ENCODE peak calls at places on chromosome 16, in four cellular contexts. L is fibroblast of lung, M is epithelial cell of esophagus, W is HFF-Myc. D is an unnamed sample.
A peak's percentile ranks its signal among the peaks of the same experiment; 100 is the strongest.

GRCh38 chr16:67459066-67459857 is 21.7 kb downstream of the ATP6V0D1 start:
- DNase-seq in L (no peak), W (no peak), M (no peak), D (no peak)

GRCh38 chr16:80038566-80038965 is 438.0 kb upstream of the MAF start:
- DNase-seq in M (no peak), L (no peak), W (no peak), D (no peak)

GRCh38 chr16:6967796-6968195 is 364.8 kb upstream of the RBFOX1 start:
- DNase-seq in W (no peak), M (no peak), L (no peak), D (no peak)

GRCh38 chr16:86022381-86022960 is 123.5 kb downstream of the IRF8 start:
- DNase-seq in L (no peak), M (no peak), W (no peak), D (no peak)

GRCh38 chr16:57071840-57072541 is 20.4 kb upstream of the CPNE2 start:
- DNase-seq in M (peak; percentile 76), W (peak; percentile 17), L (peak; percentile 71), D (peak; percentile 67)

GRCh38 chr16:81786321-81786720 is 7.2 kb downstream of the PLCG2 start:
- DNase-seq in W (no peak), M (peak; percentile 87), L (peak; percentile 57), D (peak; percentile 15)

GRCh38 chr16:11501583-11502138 is 85.1 kb downstream of the LITAF start:
- DNase-seq in W (no peak), L (no peak), M (no peak), D (no peak)

GRCh38 chr16:31094088-31094423 is 541 bp downstream of the VKORC1 start:
- DNase-seq in L (peak; percentile 7), M (peak; percentile 16), W (no peak), D (no peak)

GRCh38 chr16:14496786-14497185 is 133.3 kb downstream of the PARN start:
- DNase-seq in L (no peak), W (no peak), M (no peak), D (no peak)

GRCh38 chr16:30904114-30904780 is 7.8 kb downstream of the CTF1 start:
- DNase-seq in L (no peak), M (no peak), W (no peak), D (no peak)

DNA sequence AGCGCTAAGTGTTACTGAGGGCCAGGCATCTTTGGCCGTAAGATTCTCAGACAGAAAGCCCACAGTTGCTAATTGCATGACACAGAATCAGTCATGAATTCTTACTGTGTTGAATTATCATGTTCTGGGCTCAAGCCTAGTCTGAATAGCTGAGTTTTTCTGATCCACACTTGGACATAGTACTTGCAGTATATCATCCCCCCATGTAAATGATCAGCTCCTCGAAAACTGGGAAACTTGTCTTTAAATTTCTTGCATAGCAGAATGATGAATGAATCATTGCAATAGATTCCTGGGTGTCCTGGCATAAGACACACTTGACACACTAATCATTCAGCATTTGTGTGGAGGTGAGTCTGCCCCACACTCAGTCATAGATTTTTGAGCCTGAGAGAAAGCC is 2.2 kb downstream of the MLYCD start:
- DNase-seq in M (peak; percentile 29), L (peak; percentile 61), W (no peak), D (peak; percentile 29)
- H3K4me3 ChIP-seq in M (no peak overlapping the region), L (no peak overlapping the region), W (no peak overlapping the region), D (no peak overlapping the region)

DNA sequence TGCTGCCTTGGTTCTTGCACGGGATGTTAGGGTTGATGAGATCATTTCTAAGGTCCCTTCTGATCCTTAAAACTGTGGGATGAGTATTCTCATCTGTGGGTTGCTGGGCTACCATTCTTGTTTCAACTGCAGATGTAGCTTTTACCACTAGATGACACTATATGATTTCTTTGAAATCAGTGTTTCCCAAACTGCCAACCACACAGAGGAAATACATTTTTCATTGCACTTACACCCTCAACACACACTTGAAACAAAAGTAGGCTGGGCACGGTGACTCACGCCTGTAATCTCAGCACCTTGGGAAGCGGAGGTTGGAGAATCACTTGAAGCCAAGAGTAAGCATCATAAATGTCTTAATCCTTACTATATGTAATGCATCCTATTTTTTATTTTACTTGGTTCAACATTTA is 15.3 kb downstream of the LCMT1 start:
- DNase-seq in W (peak; percentile 75), M (peak; percentile 95), L (peak; percentile 94), D (peak; percentile 89)
- TF ChIP-seq CTCF in W (peak; percentile 77), M (peak; percentile 77), L (peak; percentile 68), D (peak; percentile 74)

GRCh38 chr16:54587176-54587515 is 300.6 kb upstream of the IRX3 start:
- DNase-seq in M (no peak), L (no peak), W (no peak), D (no peak)

GRCh38 chr16:54588026-54588425 is 301.4 kb upstream of the IRX3 start:
- DNase-seq in W (no peak), M (no peak), L (no peak), D (no peak)

GRCh38 chr16:54589326-54589725 is 302.7 kb upstream of the IRX3 start:
- DNase-seq in L (no peak), M (no peak), W (no peak), D (no peak)

GRCh38 chr16:54591816-54592246 is 305.2 kb upstream of the IRX3 start:
- DNase-seq in W (no peak), M (no peak), L (no peak), D (no peak)

GRCh38 chr16:54590836-54591235 is 304.2 kb upstream of the IRX3 start:
- DNase-seq in L (no peak), M (no peak), W (no peak), D (no peak)
- H3K4me3 ChIP-seq in L (no peak overlapping the region), M (no peak overlapping the region), W (no peak overlapping the region), D (no peak overlapping the region)

DNA sequence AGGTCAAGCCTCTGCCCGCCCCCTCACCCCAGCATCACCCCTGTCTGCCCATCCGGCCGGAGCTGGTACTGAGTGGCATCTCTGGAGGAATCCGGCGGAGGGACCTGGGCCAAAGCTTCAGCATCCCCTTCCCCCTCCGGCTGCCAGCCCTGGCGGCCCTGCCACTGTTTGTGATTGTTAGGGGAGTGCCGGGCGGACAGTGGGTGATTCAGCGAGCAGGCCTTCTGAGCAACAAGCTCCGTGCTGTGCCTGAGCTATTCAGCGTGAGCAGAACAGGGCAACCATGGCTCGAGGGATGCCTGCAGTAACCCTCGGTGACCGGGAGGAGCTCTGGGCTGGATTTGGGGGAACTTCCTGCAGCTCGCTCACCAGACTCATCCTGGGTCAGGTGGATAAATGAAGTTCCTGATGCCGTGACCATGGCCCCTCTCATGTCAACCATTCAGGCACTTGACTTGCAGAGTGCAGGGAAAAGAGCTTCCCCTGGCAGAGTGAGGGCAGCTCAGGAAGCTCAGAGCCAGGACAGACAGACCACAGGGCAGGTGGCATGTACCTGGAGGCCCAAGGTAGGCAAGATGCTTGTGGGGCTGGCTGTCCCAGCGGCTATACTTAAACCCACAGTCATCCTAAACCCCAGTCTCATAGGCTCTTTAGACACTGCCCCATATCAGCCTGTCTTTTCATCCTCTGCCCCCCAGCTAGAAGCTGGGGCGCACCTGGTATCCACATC is 24.3 kb upstream of the MLKL start:
- DNase-seq in M (peak; percentile 78), W (no peak), L (peak; percentile 85), D (peak; percentile 64)
- TF ChIP-seq CTCF in M (peak; percentile 43), W (peak; percentile 20), L (peak; percentile 15), D (peak; percentile 34)

GRCh38 chr16:53761967-53762726 is 58.2 kb downstream of the FTO start:
- DNase-seq in M (no peak), W (no peak), L (no peak), D (peak; percentile 42)
- H3K4me3 ChIP-seq in M (no peak overlapping the region), W (no peak overlapping the region), L (no peak overlapping the region), D (no peak overlapping the region)

DNA sequence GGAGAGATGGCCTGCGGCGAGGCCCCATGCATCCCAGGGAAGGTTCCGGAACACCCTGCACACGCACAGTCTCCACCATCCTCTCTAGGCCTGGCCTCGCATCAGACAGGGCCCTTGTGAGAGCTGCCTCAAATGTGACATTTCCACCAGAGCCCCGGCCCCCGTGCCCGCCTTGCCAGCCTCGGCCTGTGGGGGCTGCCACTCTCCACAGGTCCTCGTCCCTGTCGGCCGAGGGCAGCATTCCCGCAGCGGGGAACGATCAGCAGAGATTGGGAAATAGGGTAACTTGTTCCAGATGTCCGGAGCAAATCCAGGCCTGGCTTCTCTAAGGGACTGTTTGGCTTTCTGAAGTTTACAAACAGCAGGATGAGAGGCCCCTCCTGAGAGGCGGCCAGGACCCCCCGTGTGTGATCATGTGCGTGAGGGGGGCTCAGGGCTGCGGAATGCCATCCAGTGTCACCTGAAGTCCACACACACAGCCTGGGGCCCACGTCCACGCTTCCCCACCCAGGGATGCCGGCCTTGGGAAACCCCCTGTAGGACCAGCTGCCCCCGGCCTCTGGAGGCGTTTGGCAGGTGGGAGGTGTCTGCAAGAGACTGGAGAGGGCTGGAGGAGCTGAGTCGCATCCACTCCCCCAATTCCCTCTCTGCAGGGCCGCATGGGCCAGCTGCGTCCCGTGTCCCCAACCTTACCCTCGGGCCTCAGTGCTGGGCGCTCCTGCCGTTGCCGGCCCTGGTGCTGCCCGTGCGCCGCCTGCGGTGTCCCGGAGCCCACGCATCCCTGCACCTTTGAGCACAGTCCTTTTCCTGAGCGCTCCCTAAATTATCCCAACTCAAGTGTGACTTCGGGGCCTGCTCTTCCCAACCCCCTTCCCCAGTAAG is 70.4 kb downstream of the ZDHHC7 start:
- DNase-seq in W (no peak), L (no peak), M (no peak), D (no peak)
- TF ChIP-seq CTCF in W (peak; percentile 9), L (no peak), M (no peak), D (no peak)

GRCh38 chr16:46789075-46789474 is 40.9 kb upstream of the MYLK3 start:
- DNase-seq in M (no peak), L (no peak), W (no peak), D (no peak)
- H3K4me3 ChIP-seq in M (no peak overlapping the region), L (no peak overlapping the region), W (no peak overlapping the region), D (no peak overlapping the region)

DNA sequence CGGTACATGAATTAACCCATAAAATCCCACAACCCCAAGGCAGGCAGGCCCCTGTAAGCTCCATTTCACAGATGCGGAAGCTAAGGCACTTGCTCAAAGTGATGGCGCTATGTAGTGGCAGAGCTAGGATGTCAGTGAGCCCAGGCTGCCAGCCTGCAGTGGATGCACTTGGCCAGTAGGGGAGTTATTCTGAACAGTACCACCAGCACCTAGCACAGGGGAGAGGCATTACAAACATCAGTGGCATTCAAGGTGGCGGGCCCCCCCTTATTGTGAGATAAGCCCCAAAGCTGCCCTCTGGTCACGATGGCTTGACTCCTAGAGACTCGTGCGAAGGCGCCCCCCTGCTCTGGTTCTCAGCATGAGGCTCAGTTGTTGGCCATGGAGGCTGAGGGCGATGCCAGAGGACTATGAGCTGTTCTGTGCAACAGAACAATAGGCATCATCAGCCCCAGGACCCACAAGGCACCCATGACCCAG is 33.8 kb downstream of the GTF3C1 start:
- DNase-seq in W (no peak), L (no peak), M (peak; percentile 43), D (peak; percentile 41)
- TF ChIP-seq CTCF in W (peak; percentile 66), L (peak; percentile 43), M (peak; percentile 64), D (peak; percentile 71)